ENCODE peak calls at places on chromosome 7, in eight cellular contexts. B is EL, P is hepatocyte, L is foreskin fibroblast, C is brain microvascular endothelial cell, Z is EH, E is GF-D8, I is ureter. F is an unnamed sample.

GRCh38 chr7:47474937-47475879 is 106.7 kb downstream of the TNS3 start:
- DNase-seq in E (peak), B (peak), L (peak), P (peak), Z (peak), I (peak), C (peak), F (peak)

GRCh38 chr7:140479062-140479738 is at the start of gene MKRN1:
- DNase-seq in E (peak), I (peak), P (peak), Z (peak), B (peak), L (peak), C (peak), F (peak)

GRCh38 chr7:47384755-47385475 is 197.0 kb downstream of the TNS3 start:
- DNase-seq in I (no peak), B (no peak), Z (no peak), L (no peak), C (no peak), P (no peak), E (no peak), F (no peak)

GRCh38 chr7:15625456-15625855 is 61.0 kb downstream of the MEOX2 start:
- DNase-seq in E (no peak), B (no peak), P (no peak), I (no peak), C (peak), Z (peak), L (peak), F (no peak)

GRCh38 chr7:2709553-2710165 is 21.7 kb downstream of the AMZ1 start:
- DNase-seq in C (no peak), Z (peak), I (peak), L (no peak), P (peak), B (peak), E (peak), F (peak)

GRCh38 chr7:32023353-32023752 is 46.9 kb downstream of the PDE1C start:
- DNase-seq in B (peak), Z (peak), L (no peak), E (no peak), I (no peak), C (no peak), P (no peak), F (no peak)

GRCh38 chr7:154484406-154484805 is 432.2 kb downstream of the DPP6 start:
- DNase-seq in L (no peak), P (no peak), I (no peak), Z (no peak), B (no peak), C (no peak), E (no peak), F (no peak)

GRCh38 chr7:151756076-151756731 is 120.7 kb downstream of the PRKAG2 start:
- DNase-seq in L (peak), B (peak), P (no peak), C (peak), E (peak), Z (peak), I (no peak), F (peak)

GRCh38 chr7:133054167-133054840 is 27.6 kb downstream of the CHCHD3 start:
- DNase-seq in B (peak), I (no peak), Z (peak), C (no peak), E (no peak), P (no peak), L (peak), F (peak)

GRCh38 chr7:15323545-15323944 is 238.3 kb downstream of the AGMO start:
- DNase-seq in P (no peak), C (no peak), Z (no peak), L (no peak), E (no peak), B (no peak), I (no peak), F (no peak)

GRCh38 chr7:49324707-49325106 is 400.4 kb downstream of the CDC14C start:
- DNase-seq in Z (no peak), E (no peak), P (no peak), I (no peak), B (no peak), C (no peak), L (no peak), F (no peak)

GRCh38 chr7:143447500-143447899 is 4.2 kb downstream of the TAS2R60 start:
- DNase-seq in I (no peak), P (no peak), Z (no peak), E (no peak), C (no peak), B (no peak), L (no peak), F (no peak)

GRCh38 chr7:93414574-93414973 is 159.9 kb downstream of the CALCR start:
- DNase-seq in C (no peak), B (no peak), Z (no peak), I (no peak), P (no peak), L (no peak), E (no peak), F (no peak)

GRCh38 chr7:106864298-106865081 is 592 bp upstream of the PIK3CG start:
- DNase-seq in Z (no peak), B (no peak), I (no peak), E (no peak), P (no peak), C (no peak), L (no peak), F (no peak)

GRCh38 chr7:129134356-129134972 is 10.0 kb upstream of the TSPAN33 start:
- DNase-seq in P (no peak), C (no peak), I (no peak), E (no peak), B (no peak), L (no peak), Z (no peak), F (no peak)

GRCh38 chr7:154942718-154943117 is 60.2 kb downstream of the PAXIP1 start:
- DNase-seq in P (no peak), C (no peak), B (no peak), Z (no peak), E (no peak), L (no peak), I (no peak), F (no peak)

GRCh38 chr7:65832281-65832680 is 40.6 kb upstream of the VKORC1L1 start:
- DNase-seq in B (peak), Z (peak), E (no peak), I (no peak), L (peak), C (peak), P (peak), F (peak)

F was measured in IMR-90.